ENCODE peak calls at places on chromosomes 1 and 21, in four cellular contexts. G is A549, J is GM12878, W is IMR-90. B is an unnamed sample.
A peak's percentile ranks its signal among the peaks of the same experiment; 100 is the strongest.

GRCh38 chr1:228236744-228237143 is 28.9 kb downstream of the OBSCN start:
- DNase-seq in G (no peak), J (no peak), W (peak; percentile 29), B (peak; percentile 76)

GRCh38 chr1:57072775-57073174 is 107.0 kb upstream of the C8B start:
- DNase-seq in G (no peak), J (no peak), W (no peak), B (peak; percentile 19)

GRCh38 chr1:205687242-205687641 is 6.9 kb upstream of the SLC45A3 start:
- DNase-seq in G (no peak), J (no peak), W (no peak), B (no peak)

GRCh38 chr21:46459024-46459355 is 299 bp downstream of the DIP2A start:
- DNase-seq in G (no peak), J (no peak), W (no peak), B (no peak)

GRCh38 chr1:150551784-150552691 is 2.8 kb downstream of the ADAMTSL4 start:
- DNase-seq in G (no peak), J (no peak), W (peak; percentile 92), B (peak; percentile 93)

GRCh38 chr1:37015713-37016112 is 18.6 kb downstream of the GRIK3 start:
- DNase-seq in G (no peak), J (no peak), W (no peak), B (no peak)

GRCh38 chr1:108080448-108080847 is 115.5 kb upstream of the VAV3 start:
- DNase-seq in G (no peak), J (no peak), W (no peak), B (no peak)

GRCh38 chr1:172678990-172679772 is 20.3 kb downstream of the FASLG start:
- DNase-seq in G (no peak), J (no peak), W (no peak), B (no peak)

GRCh38 chr1:85244271-85245053 is 15.0 kb downstream of the C1orf52 start:
- DNase-seq in G (no peak), J (no peak), W (peak; percentile 48), B (peak; percentile 67)

GRCh38 chr21:33171584-33172169 is 58.1 kb upstream of the IFNAR2 start:
- DNase-seq in G (no peak), J (no peak), W (no peak), B (no peak)

GRCh38 chr21:44433791-44434567 is 21.3 kb upstream of the LRRC3 start:
- DNase-seq in G (no peak), J (no peak), W (no peak), B (no peak)

GRCh38 chr1:31871703-31872102 is 55.9 kb upstream of the SPOCD1 start:
- DNase-seq in G (no peak), J (no peak), W (no peak), B (no peak)
- TF ChIP-seq ELK1 in G (no peak), J (no peak), W (no peak), B (no peak)

GRCh38 chr1:41013024-41013423 is 8.5 kb downstream of the SLFNL1 start:
- DNase-seq in G (no peak), J (no peak), W (no peak), B (no peak)

GRCh38 chr1:41015281-41015680 is 6.2 kb downstream of the SLFNL1 start:
- DNase-seq in G (no peak), J (no peak), W (no peak), B (no peak)

GRCh38 chr1:41014871-41015270 is 6.7 kb downstream of the SLFNL1 start:
- DNase-seq in G (no peak), J (no peak), W (no peak), B (no peak)

GRCh38 chr1:41015894-41016470 is 5.5 kb downstream of the SLFNL1 start:
- DNase-seq in G (no peak), J (no peak), W (no peak), B (no peak)

DNA sequence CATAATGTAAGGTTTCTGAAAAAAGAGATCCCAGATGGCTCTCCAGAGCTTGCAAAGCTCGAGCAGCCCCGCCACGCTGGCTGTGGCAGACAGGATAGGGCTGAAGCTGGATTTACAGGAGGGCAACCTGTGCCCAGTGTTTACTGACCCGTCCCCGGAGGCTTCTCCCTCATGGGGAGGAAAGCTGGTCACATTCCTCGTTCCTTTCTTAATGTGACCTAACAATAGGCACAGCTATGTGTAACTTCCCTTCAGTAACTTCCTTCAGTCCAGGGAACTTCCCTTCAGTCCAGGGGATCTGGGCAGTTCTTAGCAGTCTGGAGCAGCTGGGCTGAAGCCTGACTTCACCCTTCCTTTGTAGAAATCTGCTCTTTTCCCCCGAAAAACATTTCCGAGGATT is 7.7 kb downstream of the SLFNL1 start:
- DNase-seq in G (no peak), J (no peak), W (no peak), B (no peak)
- TF ChIP-seq ELK1 in G (no peak), J (no peak), W (no peak), B (no peak)

GRCh38 chr21:38520511-38520910 is 22.2 kb upstream of the ERG start:
- DNase-seq in G (no peak), J (no peak), W (no peak), B (no peak)
- TF ChIP-seq ELK1 in G (no peak), J (no peak), W (no peak), B (no peak)

GRCh38 chr1:245337829-245338484 is 183.2 kb downstream of the KIF26B start:
- DNase-seq in G (no peak), J (no peak), W (no peak), B (peak; percentile 63)

GRCh38 chr1:245332513-245332912 is 177.7 kb downstream of the KIF26B start:
- DNase-seq in G (no peak), J (no peak), W (peak; percentile 7), B (no peak)

GRCh38 chr1:245334827-245335490 is 180.2 kb downstream of the KIF26B start:
- DNase-seq in G (no peak), J (no peak), W (no peak), B (peak; percentile 31)

GRCh38 chr1:245338485-245338877 is 183.7 kb downstream of the KIF26B start:
- DNase-seq in G (no peak), J (no peak), W (no peak), B (no peak)

GRCh38 chr1:245336149-245336983 is 181.6 kb downstream of the KIF26B start:
- DNase-seq in G (no peak), J (no peak), W (no peak), B (no peak)
- TF ChIP-seq ELK1 in G (no peak), J (no peak), W (no peak), B (no peak)

GRCh38 chr1:25933479-25934365 is 27.5 kb upstream of the STMN1 start:
- DNase-seq in G (no peak), J (no peak), W (no peak), B (peak; percentile 96)
- TF ChIP-seq ELK1 in G (no peak), J (no peak), W (no peak), B (no peak)

GRCh38 chr1:154483941-154484803 is 17.8 kb upstream of the TDRD10 start:
- DNase-seq in G (no peak), J (no peak), W (peak; percentile 86), B (no peak)
- TF ChIP-seq ELK1 in G (no peak), J (no peak), W (no peak), B (no peak)

DNA sequence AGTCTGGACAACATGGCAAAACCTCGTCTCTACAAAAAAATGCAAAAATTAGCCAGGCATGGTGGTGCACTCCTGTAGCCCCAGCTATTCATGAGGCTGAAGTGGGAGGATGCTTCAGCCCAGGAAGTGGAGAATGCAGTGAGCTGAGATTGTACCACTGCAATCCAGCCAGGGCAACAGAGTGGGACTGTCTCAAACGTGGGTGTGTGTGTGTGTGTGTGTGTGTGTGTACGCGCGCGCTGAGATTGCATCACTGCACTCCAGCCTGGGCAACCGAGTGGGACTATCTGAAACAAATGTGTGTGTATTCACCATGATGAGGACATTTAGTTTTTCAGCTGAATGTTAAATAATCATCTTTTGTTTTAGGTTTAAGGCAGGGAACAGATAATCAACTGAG is 21.1 kb downstream of the USP1 start:
- DNase-seq in G (no peak), J (no peak), W (no peak), B (no peak)
- TF ChIP-seq ELK1 in G (no peak), J (no peak), W (no peak), B (no peak)

GRCh38 chr1:240663160-240663879 is 51.4 kb upstream of the GREM2 start:
- DNase-seq in G (no peak), J (no peak), W (peak; percentile 89), B (no peak)

GRCh38 chr1:240666548-240667198 is 54.7 kb upstream of the GREM2 start:
- DNase-seq in G (no peak), J (no peak), W (peak; percentile 36), B (no peak)

GRCh38 chr1:240672132-240672811 is 60.3 kb upstream of the GREM2 start:
- DNase-seq in G (no peak), J (no peak), W (peak; percentile 51), B (no peak)

DNA sequence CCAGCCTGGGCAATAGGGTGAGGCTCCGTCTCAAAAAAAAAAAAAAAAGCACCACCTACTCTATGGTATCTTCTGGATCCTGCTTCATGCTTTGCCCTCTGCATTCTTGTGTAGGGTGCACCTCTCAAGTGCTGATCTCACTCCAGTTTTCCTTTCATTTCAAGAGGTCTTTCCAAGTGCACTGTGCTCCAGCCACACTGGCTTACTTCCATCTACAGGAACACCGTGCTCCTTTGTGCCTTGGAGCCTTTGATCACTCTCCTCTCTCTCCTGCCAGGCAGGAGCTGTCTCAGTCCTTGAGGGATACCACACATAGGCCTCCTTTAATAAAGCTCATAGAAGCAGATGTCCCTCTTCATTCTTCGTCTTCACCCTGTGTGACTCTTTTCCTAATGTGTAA is 55.4 kb upstream of the GREM2 start:
- DNase-seq in G (no peak), J (no peak), W (no peak), B (no peak)
- TF ChIP-seq ELK1 in G (no peak), J (no peak), W (no peak), B (no peak)

B was measured in K562.